ENCODE peak calls at places on chromosomes 4 and X, in six cellular contexts. F is K562, H is HepG2, Q is upper lobe of left lung, A is A549, K is GM12878. R is an unnamed sample.

GRCh38 chrX:147351644-147352043 is 537.1 kb upstream of the CXorf51A start:
- ATAC-seq in Q (no peak), F (no peak), A (no peak), H (no peak), K (no peak), R (no peak)

GRCh38 chr4:13597604-13598003 is 29.9 kb downstream of the BOD1L1 start:
- ATAC-seq in F (no peak), A (peak), Q (no peak), H (no peak), K (no peak), R (no peak)

GRCh38 chr4:153661915-153662314 is 22.2 kb upstream of the TLR2 start:
- ATAC-seq in A (no peak), H (no peak), F (no peak), K (no peak), Q (peak), R (no peak)

GRCh38 chrX:71111141-71111843 is at the start of gene IL2RG:
- ATAC-seq in F (peak), K (peak), A (no peak), H (no peak), Q (peak), R (no peak)

GRCh38 chrX:46637937-46638336 is 64.4 kb downstream of the CHST7 start:
- ATAC-seq in Q (no peak), F (no peak), H (no peak), K (peak), A (peak), R (no peak)

GRCh38 chrX:131571348-131571747 is 27.5 kb downstream of the OR13H1 start:
- ATAC-seq in K (no peak), A (no peak), Q (no peak), H (no peak), F (no peak), R (no peak)

GRCh38 chrX:129771266-129771995 is 8.3 kb upstream of the SASH3 start:
- ATAC-seq in Q (no peak), A (no peak), H (no peak), F (no peak), K (no peak), R (no peak)

GRCh38 chrX:30781711-30782444 is 107.2 kb downstream of the TAB3 start:
- ATAC-seq in Q (no peak), F (no peak), H (no peak), K (no peak), A (no peak), R (no peak)

GRCh38 chrX:149909324-149910177 is 19.8 kb upstream of the HSFX4 start:
- ATAC-seq in Q (no peak), F (peak), K (peak), A (no peak), H (peak), R (no peak)

GRCh38 chr4:60648774-60649173 is 551.4 kb upstream of the ADGRL3 start:
- ATAC-seq in Q (no peak), F (no peak), A (no peak), H (no peak), K (no peak), R (no peak)

GRCh38 chr4:29005838-29006237 is 1714.3 kb upstream of the PCDH7 start:
- ATAC-seq in K (no peak), F (no peak), A (no peak), H (no peak), Q (no peak), R (no peak)

GRCh38 chrX:123846598-123847038 is 13.2 kb upstream of the XIAP start:
- ATAC-seq in K (no peak), Q (peak), A (peak), H (no peak), F (peak), R (no peak)

GRCh38 chr4:72536443-72536842 is 32.6 kb downstream of the ADAMTS3 start:
- ATAC-seq in K (no peak), F (no peak), H (no peak), A (no peak), Q (no peak), R (no peak)

GRCh38 chr4:108043536-108043935 is 53.8 kb downstream of the HADH start:
- ATAC-seq in F (peak), A (no peak), K (peak), H (peak), Q (no peak), R (no peak)

GRCh38 chr4:38014421-38014852 is 54.2 kb downstream of the PTTG2 start:
- ATAC-seq in H (no peak), A (no peak), F (no peak), Q (no peak), K (no peak), R (no peak)

GRCh38 chr4:128220286-128221235 is 67.1 kb downstream of the PGRMC2 start:
- ATAC-seq in A (peak), F (peak), Q (peak), K (peak), H (peak), R (no peak)

GRCh38 chr4:142984871-142985585 is 138.9 kb upstream of the INPP4B start:
- ATAC-seq in F (no peak), Q (no peak), H (peak), K (peak), A (peak), R (no peak)

GRCh38 chr4:185662030-185662778 is 126.9 kb upstream of the PDLIM3 start:
- ATAC-seq in A (no peak), H (no peak), F (no peak), Q (no peak), K (no peak), R (no peak)

GRCh38 chr4:152479428-152480026 is 56.4 kb downstream of the FBXW7 start:
- ATAC-seq in H (no peak), F (peak), K (no peak), A (no peak), Q (peak), R (peak)

GRCh38 chrX:73868916-73869315 is 305.9 kb downstream of the CHIC1 start:
- ATAC-seq in F (no peak), K (no peak), A (no peak), Q (no peak), H (no peak), R (no peak)

GRCh38 chrX:129540725-129541184 is 696 bp downstream of the OCRL start:
- ATAC-seq in F (peak), K (peak), A (peak), Q (peak), H (peak), R (peak)

GRCh38 chr4:121792966-121793365 is 8.2 kb upstream of the EXOSC9 start:
- ATAC-seq in Q (no peak), F (no peak), A (no peak), H (no peak), K (no peak), R (no peak)

GRCh38 chr4:106986486-106986885 is 49.6 kb downstream of the DKK2 start:
- ATAC-seq in F (no peak), A (no peak), Q (no peak), H (no peak), K (no peak), R (no peak)
- H3K4me3 ChIP-seq in F (no peak), A (no peak), Q (no peak), H (no peak), K (no peak), R (no peak)

DNA sequence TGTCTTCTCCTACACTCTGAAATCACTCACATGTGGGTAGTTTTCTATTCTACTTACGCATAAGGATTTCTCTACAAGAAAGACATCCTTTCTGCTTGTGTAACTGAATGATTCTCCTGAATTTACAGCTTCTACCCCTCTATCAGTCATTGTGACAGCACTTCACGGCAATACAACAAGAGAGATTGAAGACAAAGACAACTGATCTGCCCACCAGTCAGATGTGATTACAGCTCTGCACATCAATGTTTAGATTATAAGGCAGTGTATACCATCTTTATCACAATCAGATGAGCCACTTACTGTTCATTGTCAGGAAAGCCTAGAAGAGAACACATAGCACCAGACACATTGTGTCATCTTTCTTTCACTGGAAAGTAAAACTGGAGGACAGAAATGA is 324.5 kb downstream of the CENPC start:
- ATAC-seq in F (no peak), K (no peak), Q (no peak), A (no peak), H (no peak), R (no peak)
- TF ChIP-seq EP300 in F (no peak), K (no peak), Q (no peak), A (no peak), H (no peak), R (no peak)

DNA sequence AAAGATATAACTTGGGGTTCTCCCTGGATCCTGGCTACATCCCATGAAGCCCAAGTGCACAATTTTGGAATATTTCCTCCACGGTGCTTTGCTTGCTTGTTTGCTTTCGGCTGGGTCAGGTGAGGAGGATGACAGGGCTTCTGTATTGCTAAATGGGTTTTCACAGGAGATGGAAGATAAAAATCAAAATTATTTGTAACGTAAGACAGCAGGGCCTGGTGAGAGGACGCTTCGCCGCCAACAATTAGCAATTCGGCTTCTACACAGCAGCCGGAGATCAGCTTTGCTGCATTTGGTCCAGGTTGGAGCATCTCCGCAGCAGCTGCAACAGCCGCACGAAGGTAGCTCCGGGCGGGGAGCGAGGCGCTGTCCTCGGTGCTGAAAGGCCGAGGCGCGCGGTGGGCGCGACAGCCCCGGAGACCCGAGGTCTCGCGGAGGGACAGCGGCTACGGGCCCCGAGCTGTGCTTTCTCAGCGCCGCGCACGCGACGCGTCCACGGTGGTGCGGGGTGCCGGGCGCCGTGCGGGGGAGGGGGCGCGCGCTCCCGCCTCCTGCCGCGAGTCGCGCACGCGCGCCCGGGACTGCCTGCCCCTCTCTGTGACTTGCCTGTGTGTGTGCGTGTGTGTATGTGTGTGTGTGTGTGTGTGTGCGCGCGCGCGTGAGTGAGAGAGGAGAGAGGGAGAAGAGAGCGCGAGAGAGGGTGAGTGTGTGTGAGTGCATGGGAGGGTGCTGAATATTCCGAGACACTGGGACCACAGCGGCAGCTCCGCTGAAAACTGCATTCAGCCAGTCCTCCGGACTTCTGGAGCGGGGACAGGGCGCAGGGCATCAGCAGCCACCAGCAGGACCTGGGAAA is at the start of gene GRIA2:
- ATAC-seq in H (peak), A (peak), K (peak), Q (peak), F (peak), R (peak)
- H3K4me3 ChIP-seq in H (no peak), A (peak), K (no peak), Q (peak), F (no peak), R (no peak)

GRCh38 chrX:48003758-48004457 is at the start of gene ZNF182:
- ATAC-seq in H (peak), K (peak), A (peak), Q (peak), F (peak), R (peak)
- TF ChIP-seq EP300 in H (no peak), K (no peak), A (no peak), Q (no peak), F (no peak), R (no peak)